ENCODE peak calls at places on chromosome 10, in four cellular contexts. Z is astrocyte, C is IMR-90, L is GM23248. P is an unnamed sample.

GRCh38 chr10:5618042-5618441 is 48.4 kb downstream of the ASB13 start:
- DNase-seq in Z (no peak), C (no peak), L (no peak), P (peak)

GRCh38 chr10:1661861-1662260 is 75.5 kb downstream of the ADARB2 start:
- DNase-seq in Z (no peak), C (no peak), L (no peak), P (no peak)

GRCh38 chr10:88234332-88234731 is 348.8 kb downstream of the RNLS start:
- DNase-seq in Z (no peak), C (no peak), L (no peak), P (no peak)

GRCh38 chr10:70617798-70618568 is 15.4 kb upstream of the PRF1 start:
- DNase-seq in Z (peak), C (peak), L (peak), P (no peak)

GRCh38 chr10:16566202-16566805 is 44.6 kb upstream of the C1QL3 start:
- DNase-seq in Z (no peak), C (no peak), L (no peak), P (no peak)

GRCh38 chr10:70122742-70123141 is 9.9 kb downstream of the AIFM2 start:
- DNase-seq in Z (peak), C (peak), L (no peak), P (no peak)

GRCh38 chr10:45602082-45602730 is 70.4 kb downstream of the ZFAND4 start:
- DNase-seq in Z (peak), C (peak), L (peak), P (no peak)

GRCh38 chr10:46308113-46308415 is 21.3 kb downstream of the ANTXRL start:
- DNase-seq in Z (no peak), C (no peak), L (no peak), P (no peak)

GRCh38 chr10:13518076-13518692 is 10.6 kb downstream of the BEND7 start:
- DNase-seq in Z (no peak), C (peak), L (no peak), P (no peak)

GRCh38 chr10:101974091-101974799 is 81.7 kb downstream of the ARMH3 start:
- DNase-seq in Z (no peak), C (no peak), L (peak), P (no peak)

GRCh38 chr10:44948713-44949112 is 10.9 kb upstream of the RASSF4 start:
- DNase-seq in Z (no peak), C (no peak), L (no peak), P (no peak)

GRCh38 chr10:72253002-72253401 is 20.7 kb upstream of the DDIT4 start:
- DNase-seq in Z (no peak), C (no peak), L (no peak), P (no peak)

GRCh38 chr10:23065549-23065948 is 29.8 kb upstream of the MSRB2 start:
- DNase-seq in Z (peak), C (peak), L (peak), P (peak)

GRCh38 chr10:132654708-132655661 is 117.4 kb downstream of the INPP5A start:
- DNase-seq in Z (no peak), C (peak), L (peak), P (peak)

GRCh38 chr10:30467939-30468338 is 34.0 kb downstream of the MAP3K8 start:
- DNase-seq in Z (no peak), C (no peak), L (no peak), P (no peak)
- H2AFZ ChIP-seq in Z (no peak), C (no peak), L (no peak), P (no peak)

DNA sequence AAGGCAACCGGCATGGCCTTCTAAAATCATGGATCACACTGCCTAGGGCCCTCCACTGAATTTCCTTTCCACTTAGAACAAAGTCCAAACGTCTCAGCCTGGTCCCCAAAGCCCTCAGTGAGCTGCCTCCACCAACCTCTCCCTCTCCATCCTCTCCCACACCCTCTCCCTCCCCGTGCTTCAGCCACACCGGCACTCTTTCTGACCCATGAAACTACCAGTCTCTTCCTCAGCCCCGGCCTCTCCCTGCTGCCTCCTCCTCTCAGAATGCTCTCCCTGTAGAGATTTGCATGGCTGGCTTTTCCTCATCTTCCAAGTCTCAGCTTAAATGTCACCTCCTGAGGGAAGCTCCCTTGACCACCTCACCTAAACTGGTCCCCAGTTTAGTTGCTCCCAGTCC is 219.0 kb upstream of the ZMIZ1 start:
- DNase-seq in Z (no peak), C (no peak), L (no peak), P (no peak)
- H3K9ac ChIP-seq in Z (no peak), C (no peak), L (no peak), P (no peak)

GRCh38 chr10:78964274-78964951 is 104.4 kb upstream of the ZMIZ1 start:
- DNase-seq in Z (no peak), C (no peak), L (no peak), P (no peak)

GRCh38 chr10:78966182-78966787 is 102.5 kb upstream of the ZMIZ1 start:
- DNase-seq in Z (no peak), C (no peak), L (no peak), P (no peak)

GRCh38 chr10:78961760-78962159 is 107.0 kb upstream of the ZMIZ1 start:
- DNase-seq in Z (no peak), C (no peak), L (no peak), P (no peak)

GRCh38 chr10:78964952-78965633 is 103.7 kb upstream of the ZMIZ1 start:
- DNase-seq in Z (peak), C (peak), L (peak), P (peak)

DNA sequence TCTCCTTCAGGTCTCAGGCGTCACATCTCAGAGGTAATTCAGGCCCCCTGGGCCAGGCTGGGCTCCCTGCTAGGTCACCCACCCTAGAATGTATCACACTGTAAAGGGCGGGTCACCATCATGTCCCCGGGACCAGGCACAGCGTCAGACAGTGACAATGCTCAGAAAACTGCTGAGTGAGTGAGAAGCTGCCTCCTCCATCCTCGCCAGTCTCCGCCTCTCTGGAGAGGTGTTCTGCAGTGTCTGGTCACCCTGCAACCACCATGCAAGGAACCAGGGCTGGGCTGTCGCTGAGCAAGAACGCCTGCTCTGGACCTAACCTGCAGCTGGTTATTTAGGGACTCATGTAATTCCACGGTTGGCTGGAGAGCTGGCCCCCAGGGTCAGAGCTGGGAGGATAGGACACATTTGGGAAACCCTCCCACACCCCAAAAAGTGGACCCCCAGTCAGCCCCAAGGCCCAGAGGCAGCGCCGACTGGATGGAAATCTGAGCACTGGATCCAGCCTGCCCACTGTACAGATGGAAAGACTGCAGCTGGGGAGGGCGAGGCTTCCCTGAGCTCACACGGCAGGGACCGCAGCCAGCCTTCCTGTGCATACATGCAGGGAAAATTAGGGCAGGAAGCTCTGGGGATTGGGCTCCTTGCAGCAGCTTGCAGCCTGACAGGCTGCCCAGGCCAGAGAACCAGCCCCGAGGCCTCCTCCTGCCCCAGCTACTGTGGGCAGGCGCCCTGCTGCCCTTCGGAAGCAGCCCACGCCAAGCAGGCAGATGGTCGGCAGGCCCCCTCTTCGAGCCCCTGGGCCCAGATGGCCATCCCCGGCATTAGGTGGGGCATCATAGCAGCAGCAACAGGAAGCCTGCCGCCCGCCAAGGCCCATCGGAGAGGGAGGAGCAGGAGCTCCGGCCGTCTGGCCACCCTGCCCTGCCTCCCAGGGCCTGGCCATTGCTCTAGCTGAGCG is 105.4 kb upstream of the ZMIZ1 start:
- DNase-seq in Z (no peak), C (no peak), L (no peak), P (no peak)
- H2AFZ ChIP-seq in Z (no peak), C (no peak), L (no peak), P (peak)

DNA sequence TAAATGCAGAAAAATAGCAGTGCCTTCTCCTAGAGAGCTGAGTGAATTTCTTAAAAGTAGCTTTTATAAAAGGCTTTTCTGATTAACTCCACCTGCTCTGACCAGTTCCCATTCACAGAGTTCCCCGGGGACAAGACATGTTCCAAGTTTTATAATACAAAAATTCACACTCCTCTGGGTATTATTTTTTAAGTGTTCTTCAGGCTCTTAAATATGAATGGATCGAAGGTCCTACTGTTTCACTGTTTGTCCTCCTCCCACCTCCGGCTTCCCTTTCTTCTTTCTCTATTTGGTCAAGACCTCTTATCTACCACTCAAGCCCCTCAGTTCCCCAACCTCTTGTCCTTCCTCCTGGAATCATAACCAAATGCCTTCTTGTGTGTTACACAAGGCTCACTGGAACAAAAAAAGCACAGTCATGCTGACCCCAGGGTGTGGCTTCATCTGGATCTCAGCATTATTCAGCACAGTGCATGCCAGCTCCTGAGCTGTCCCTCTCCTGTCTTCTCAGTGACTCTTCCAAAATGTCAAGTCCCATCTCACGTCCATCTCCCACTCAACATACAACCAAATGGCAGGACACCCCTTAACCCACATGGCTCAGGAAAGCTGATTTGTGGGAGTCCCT is 222.4 kb downstream of the SORCS1 start:
- DNase-seq in Z (no peak), C (no peak), L (no peak), P (no peak)
- H3K9ac ChIP-seq in Z (no peak), C (no peak), L (no peak), P (no peak)

P was measured in trophoblast cell.